ENCODE peak calls at places on chromosome 20, in five cellular contexts. X is lower leg skin, M is body of pancreas, I is MCF 10A, L is right atrium auricular region. Q is an unnamed sample.

GRCh38 chr20:37406010-37406998 is 60.4 kb downstream of the SRC start:
- DNase-seq in L (no peak), X (no peak), I (peak; percentile 49), M (peak; percentile 57), Q (no peak)

GRCh38 chr20:4076671-4077070 is 61.3 kb upstream of the RNF24 start:
- DNase-seq in X (no peak), L (peak; percentile 26), I (peak; percentile 78), M (peak; percentile 54), Q (no peak)

GRCh38 chr20:54054516-54054915 is 15.9 kb downstream of the BCAS1 start:
- DNase-seq in L (no peak), I (no peak), M (peak; percentile 42), X (no peak), Q (no peak)

GRCh38 chr20:4714818-4715217 is 6.9 kb upstream of the PRND start:
- DNase-seq in M (no peak), X (no peak), I (no peak), L (peak; percentile 32), Q (peak; percentile 34)

GRCh38 chr20:51104960-51105460 is 82.1 kb upstream of the KCNG1 start:
- DNase-seq in X (no peak), L (no peak), M (no peak), I (no peak), Q (no peak)

GRCh38 chr20:37336369-37337207 is 9.4 kb upstream of the SRC start:
- DNase-seq in L (no peak), X (peak; percentile 62), M (no peak), I (no peak), Q (no peak)

GRCh38 chr20:31989030-31989645 is 21.1 kb upstream of the CCM2L start:
- DNase-seq in L (no peak), I (no peak), X (no peak), M (no peak), Q (no peak)

GRCh38 chr20:50348118-50348517 is 157.5 kb downstream of the CEBPB start:
- DNase-seq in I (no peak), X (peak; percentile 74), M (peak; percentile 53), L (peak; percentile 70), Q (no peak)

GRCh38 chr20:62301773-62302340 is 940 bp upstream of the ADRM1 start:
- DNase-seq in M (peak; percentile 94), X (peak; percentile 93), I (peak; percentile 95), L (peak; percentile 97), Q (peak; percentile 96)

GRCh38 chr20:40497781-40498691 is 191.0 kb downstream of the MAFB start:
- DNase-seq in X (peak; percentile 48), I (peak; percentile 81), M (peak; percentile 11), L (peak; percentile 81), Q (no peak)

GRCh38 chr20:47551240-47551639 is 49.6 kb downstream of the NCOA3 start:
- DNase-seq in L (no peak), X (no peak), M (no peak), I (no peak), Q (no peak)

GRCh38 chr20:32189691-32190607 is 17.6 kb downstream of the PLAGL2 start:
- DNase-seq in I (no peak), M (peak; percentile 55), L (peak; percentile 68), X (no peak), Q (peak; percentile 87)

GRCh38 chr20:46696791-46697279 is 7.6 kb upstream of the TP53RK start:
- DNase-seq in M (no peak), X (no peak), L (no peak), I (no peak), Q (no peak)

GRCh38 chr20:50308166-50308512 is 117.5 kb downstream of the CEBPB start:
- DNase-seq in M (no peak), X (no peak), I (no peak), L (no peak), Q (no peak)

GRCh38 chr20:36467076-36467999 is 74.0 kb upstream of the MYL9 start:
- DNase-seq in X (peak; percentile 56), L (peak; percentile 76), I (peak; percentile 55), M (peak; percentile 83), Q (no peak)

GRCh38 chr20:22717466-22717865 is 133.1 kb upstream of the FOXA2 start:
- DNase-seq in X (no peak), L (peak; percentile 62), I (no peak), M (no peak), Q (no peak)

GRCh38 chr20:37781626-37782025 is 87.8 kb downstream of the CTNNBL1 start:
- DNase-seq in X (no peak), M (no peak), L (no peak), I (peak; percentile 5), Q (no peak)

GRCh38 chr20:2688041-2688591 is 4.5 kb upstream of the EBF4 start:
- DNase-seq in X (no peak), L (no peak), I (no peak), M (peak; percentile 60), Q (no peak)

GRCh38 chr20:50245561-50246366 is 55.1 kb downstream of the CEBPB start:
- DNase-seq in M (no peak), I (peak; percentile 81), L (no peak), X (no peak), Q (no peak)

GRCh38 chr20:38061109-38061508 is 27.6 kb downstream of the RPRD1B start:
- DNase-seq in M (no peak), L (no peak), X (no peak), I (no peak), Q (no peak)

GRCh38 chr20:1437222-1437904 is 29.3 kb downstream of the NSFL1C start:
- DNase-seq in I (peak; percentile 84), X (peak; percentile 50), M (peak; percentile 73), L (peak; percentile 78), Q (no peak)

GRCh38 chr20:38497246-38497645 is 24.6 kb downstream of the RALGAPB start:
- DNase-seq in X (no peak), I (no peak), M (no peak), L (no peak), Q (no peak)

GRCh38 chr20:53138454-53139291 is 166.5 kb downstream of the TSHZ2 start:
- DNase-seq in L (no peak), X (no peak), M (no peak), I (no peak), Q (no peak)

GRCh38 chr20:51034988-51035656 is 12.2 kb upstream of the KCNG1 start:
- DNase-seq in M (no peak), I (no peak), X (no peak), L (no peak), Q (no peak)

GRCh38 chr20:47694021-47694818 is 91.1 kb downstream of the SULF2 start:
- DNase-seq in I (no peak), X (no peak), L (no peak), M (no peak), Q (no peak)

GRCh38 chr20:17810847-17811604 is 111.3 kb downstream of the BANF2 start:
- DNase-seq in I (no peak), X (no peak), L (no peak), M (no peak), Q (no peak)

GRCh38 chr20:31869942-31870702 is at the start of the genes DUSP15 and TTLL9:
- DNase-seq in X (no peak), L (no peak), I (no peak), M (peak; percentile 67), Q (no peak)

GRCh38 chr20:58587467-58587866 is 63.6 kb upstream of the STX16 start:
- DNase-seq in X (no peak), I (no peak), M (no peak), L (no peak), Q (no peak)

GRCh38 chr20:37397076-37397953 is 51.4 kb downstream of the SRC start:
- DNase-seq in L (no peak), M (no peak), I (peak; percentile 38), X (no peak), Q (no peak)

GRCh38 chr20:64056889-64057627 is 5.9 kb upstream of the TCEA2 start:
- DNase-seq in I (no peak), L (no peak), X (no peak), M (no peak), Q (no peak)

GRCh38 chr20:2858591-2858990 is 14.7 kb upstream of the PTPRA start:
- DNase-seq in M (no peak), I (no peak), X (no peak), L (no peak), Q (no peak)

GRCh38 chr20:48819813-48820648 is 7.8 kb downstream of the PREX1 start:
- DNase-seq in L (no peak), M (no peak), I (no peak), X (no peak), Q (no peak)

GRCh38 chr20:47464380-47465101 is 37.1 kb upstream of the NCOA3 start:
- DNase-seq in M (peak; percentile 39), I (peak; percentile 99), L (peak; percentile 90), X (peak; percentile 94), Q (peak; percentile 91)

GRCh38 chr20:61665746-61666470 is 399.8 kb downstream of the TAF4 start:
- DNase-seq in I (no peak), L (no peak), M (no peak), X (no peak), Q (no peak)

GRCh38 chr20:21125072-21125848 is 622 bp upstream of the KIZ start:
- DNase-seq in X (peak; percentile 45), I (peak; percentile 57), L (no peak), M (peak; percentile 64), Q (no peak)
- TF ChIP-seq CTCF in X (no peak), I (no peak), L (no peak), M (no peak), Q (peak; percentile 39)

DNA sequence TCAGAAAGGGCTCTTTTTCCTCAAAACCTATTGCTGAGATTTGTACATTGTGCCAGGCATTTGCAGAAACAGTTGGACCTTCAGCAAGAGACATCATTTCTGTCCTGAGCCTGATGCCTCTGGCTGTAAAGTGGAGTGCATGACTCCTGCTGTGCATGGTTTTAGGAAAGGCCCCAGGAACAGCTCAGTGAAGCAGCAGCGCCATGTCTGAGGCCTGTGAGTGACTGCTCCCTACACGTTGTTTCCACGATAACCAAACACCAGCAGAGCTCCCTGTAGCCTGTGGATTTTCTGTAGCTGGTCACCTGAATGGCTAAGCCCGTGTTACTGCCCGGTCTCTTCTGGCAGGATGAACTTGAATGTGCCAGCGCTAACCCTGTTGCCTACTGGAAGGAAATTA is 232.5 kb downstream of the TFAP2C start:
- DNase-seq in I (no peak), X (no peak), M (no peak), L (no peak), Q (no peak)
- TF ChIP-seq CTCF in I (no peak), X (no peak), M (no peak), L (no peak), Q (no peak)

GRCh38 chr20:34112600-34113061 is 588 bp upstream of the EIF2S2 start:
- DNase-seq in M (peak; percentile 37), X (peak; percentile 33), I (no peak), L (peak; percentile 60), Q (no peak)
- TF ChIP-seq CTCF in M (no peak), X (no peak), I (no peak), L (no peak), Q (no peak)

GRCh38 chr20:43689165-43689564 is 22.3 kb downstream of the MYBL2 start:
- DNase-seq in M (no peak), X (no peak), L (no peak), I (no peak), Q (no peak)
- TF ChIP-seq CTCF in M (no peak), X (no peak), L (no peak), I (no peak), Q (no peak)

Q was measured in osteocyte.